ENCODE peak calls at places on chromosomes 12 and 14, in five cellular contexts. One of them, this sample, is unnamed.

GRCh38 chr14:26125039-26125438 is 472.8 kb downstream of the NOVA1 start:
- DNase-seq in H4: no peak
- DNase-seq in effector memory CD4-positive, alpha-beta T cell: no peak
- DNase-seq in type B pancreatic cell: no peak
- DNase-seq in left colon: no peak
- DNase-seq in this sample: no peak

GRCh38 chr12:107568718-107569117 is 116.9 kb upstream of the PWP1 start:
- DNase-seq in H4: no peak
- DNase-seq in effector memory CD4-positive, alpha-beta T cell: no peak
- DNase-seq in type B pancreatic cell: no peak
- DNase-seq in left colon: no peak
- DNase-seq in this sample: no peak

GRCh38 chr14:21990116-21990515 is 316.5 kb upstream of the OR4E1 start:
- DNase-seq in H4: peak
- DNase-seq in effector memory CD4-positive, alpha-beta T cell: no peak
- DNase-seq in type B pancreatic cell: no peak
- DNase-seq in left colon: no peak
- DNase-seq in this sample: no peak

GRCh38 chr12:95116773-95117172 is 43.4 kb upstream of the NR2C1 start:
- DNase-seq in H4: no peak
- DNase-seq in effector memory CD4-positive, alpha-beta T cell: no peak
- DNase-seq in type B pancreatic cell: no peak
- DNase-seq in left colon: no peak
- DNase-seq in this sample: no peak

GRCh38 chr14:51087024-51087423 is 7.9 kb downstream of the TRIM9 start:
- DNase-seq in H4: peak
- DNase-seq in effector memory CD4-positive, alpha-beta T cell: no peak
- DNase-seq in type B pancreatic cell: no peak
- DNase-seq in left colon: peak
- DNase-seq in this sample: no peak

GRCh38 chr14:29911815-29912214 is 15.8 kb downstream of the PRKD1 start:
- DNase-seq in H4: no peak
- DNase-seq in effector memory CD4-positive, alpha-beta T cell: no peak
- DNase-seq in type B pancreatic cell: no peak
- DNase-seq in left colon: no peak
- DNase-seq in this sample: no peak

GRCh38 chr14:69316449-69317391 is 56.8 kb downstream of the GALNT16 start:
- DNase-seq in H4: peak
- DNase-seq in effector memory CD4-positive, alpha-beta T cell: no peak
- DNase-seq in type B pancreatic cell: peak
- DNase-seq in left colon: peak
- DNase-seq in this sample: no peak

GRCh38 chr12:27541031-27541719 is 17.2 kb downstream of the PPFIBP1 start:
- DNase-seq in H4: no peak
- DNase-seq in effector memory CD4-positive, alpha-beta T cell: no peak
- DNase-seq in type B pancreatic cell: no peak
- DNase-seq in left colon: no peak
- DNase-seq in this sample: no peak

GRCh38 chr12:94309348-94309747 is 150.3 kb downstream of the CEP83 start:
- DNase-seq in H4: no peak
- DNase-seq in effector memory CD4-positive, alpha-beta T cell: no peak
- DNase-seq in type B pancreatic cell: no peak
- DNase-seq in left colon: no peak
- DNase-seq in this sample: no peak

GRCh38 chr12:47114481-47114892 is 34.7 kb upstream of the AMIGO2 start:
- DNase-seq in H4: no peak
- DNase-seq in effector memory CD4-positive, alpha-beta T cell: no peak
- DNase-seq in type B pancreatic cell: no peak
- DNase-seq in left colon: no peak
- DNase-seq in this sample: no peak